ENCODE peak calls at places on chromosomes 6 and 20, in nine cellular contexts. H, L, N, X, M, B, R, A and E are unnamed samples.

GRCh38 chr6:152360016-152360415 is 277.1 kb downstream of the SYNE1 start:
- DNase-seq in X (no peak), L (no peak), R (no peak), N (no peak), M (no peak), B (no peak), H (no peak), A (no peak), E (no peak)

GRCh38 chr6:90028995-90029635 is 134.8 kb downstream of the GJA10 start:
- DNase-seq in H (peak; percentile 21), B (no peak), L (no peak), R (no peak), M (no peak), X (no peak), N (no peak), A (no peak), E (no peak)

GRCh38 chr20:8370774-8371173 is 238.7 kb downstream of the PLCB1 start:
- DNase-seq in N (no peak), B (no peak), L (no peak), X (no peak), R (no peak), H (no peak), M (no peak), A (no peak), E (no peak)

GRCh38 chr6:27777614-27778355 is 134.4 kb downstream of the OR2B2 start:
- DNase-seq in R (no peak), M (no peak), L (no peak), A (no peak), N (no peak), B (no peak), X (no peak), H (peak; percentile 70), E (no peak)

GRCh38 chr6:130761286-130761685 is 65.9 kb upstream of the SMLR1 start:
- DNase-seq in R (no peak), L (no peak), X (no peak), N (no peak), H (no peak), M (no peak), B (no peak), A (no peak), E (no peak)

GRCh38 chr6:26215200-26216014 is 128.2 kb downstream of the HFE start:
- DNase-seq in B (no peak), A (no peak), M (peak; percentile 36), R (no peak), L (no peak), X (peak; percentile 54), H (peak; percentile 59), N (no peak), E (no peak)

GRCh38 chr20:8670900-8671229 is 398.0 kb upstream of the PLCB4 start:
- DNase-seq in X (no peak), R (peak; percentile 77), B (no peak), N (peak; percentile 40), A (no peak), H (no peak), M (no peak), L (no peak), E (no peak)

GRCh38 chr6:152110878-152111820 is 303.7 kb downstream of the ESR1 start:
- DNase-seq in H (no peak), N (no peak), B (no peak), X (peak; percentile 26), A (no peak), L (no peak), R (no peak), M (no peak), E (no peak)

GRCh38 chr6:33628401-33628964 is 7.4 kb downstream of the ITPR3 start:
- DNase-seq in A (peak; percentile 64), X (no peak), B (no peak), L (no peak), M (no peak), R (no peak), N (no peak), H (no peak), E (no peak)

GRCh38 chr6:17914651-17915050 is 72.8 kb downstream of the KIF13A start:
- DNase-seq in L (no peak), B (no peak), A (no peak), M (no peak), X (no peak), N (no peak), R (no peak), H (no peak), E (no peak)

GRCh38 chr20:61118429-61119224 is 133.4 kb upstream of the CDH4 start:
- DNase-seq in L (no peak), A (no peak), B (no peak), X (no peak), M (peak; percentile 85), R (no peak), N (peak; percentile 26), H (no peak), E (no peak)

GRCh38 chr6:70312165-70312564 is 9.3 kb upstream of the COL9A1 start:
- DNase-seq in L (no peak), B (no peak), X (peak; percentile 98), H (peak; percentile 35), M (peak; percentile 78), N (peak; percentile 33), R (peak; percentile 68), A (no peak), E (no peak)

GRCh38 chr6:154893927-154894326 is 101.2 kb upstream of the TIAM2 start:
- DNase-seq in X (no peak), L (no peak), N (no peak), R (no peak), A (no peak), B (no peak), M (peak; percentile 38), H (no peak), E (no peak)

GRCh38 chr6:32169211-32169610 is 4.8 kb downstream of the EGFL8 start:
- DNase-seq in R (no peak), N (no peak), H (no peak), X (no peak), L (no peak), B (no peak), A (no peak), M (no peak), E (no peak)
- TF ChIP-seq CTCF in R (no peak), N (no peak), H (peak; percentile 24), X (no peak), L (no peak), B (no peak), A (no peak), M (no peak), E (peak; percentile 7)

GRCh38 chr6:50380409-50381105 is 330.8 kb upstream of the DEFB112 start:
- DNase-seq in R (no peak), H (no peak), M (no peak), X (no peak), N (no peak), B (no peak), A (no peak), L (no peak), E (no peak)

DNA sequence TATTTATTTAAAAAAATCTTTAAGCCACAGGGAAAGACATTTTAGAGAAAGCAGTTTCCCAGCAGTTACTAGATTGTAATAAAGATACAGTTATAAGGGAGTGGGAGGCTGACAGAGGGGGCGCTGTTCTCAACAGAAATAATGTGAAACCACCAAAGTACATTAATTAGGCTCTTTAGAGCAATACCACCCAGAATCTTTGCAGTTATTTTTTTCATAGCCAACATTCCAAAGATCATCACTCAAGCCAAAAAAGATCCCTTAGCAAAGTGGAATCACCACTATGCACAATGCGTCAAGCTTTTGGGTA is 331.3 kb upstream of the DEFB112 start:
- DNase-seq in H (peak; percentile 73), L (no peak), A (no peak), X (no peak), N (no peak), M (no peak), B (no peak), R (no peak), E (no peak)
- TF ChIP-seq CTCF in H (peak; percentile 61), L (no peak), A (no peak), X (peak; percentile 23), N (no peak), M (no peak), B (no peak), R (no peak), E (peak; percentile 38)

GRCh38 chr20:33337119-33337518 is 54.1 kb downstream of the BPIFB1 start:
- DNase-seq in M (no peak), X (no peak), A (no peak), R (no peak), N (no peak), L (no peak), H (no peak), B (no peak), E (no peak)
- TF ChIP-seq CTCF in M (no peak), X (no peak), A (no peak), R (no peak), N (no peak), L (no peak), H (peak; percentile 4), B (no peak), E (no peak)

GRCh38 chr6:149965191-149966020 is 1.7 kb downstream of the ULBP1 start:
- DNase-seq in R (no peak), L (no peak), H (peak; percentile 60), X (no peak), B (no peak), N (no peak), M (no peak), A (peak; percentile 17), E (no peak)

GRCh38 chr6:149964243-149965190 is 774 bp downstream of the ULBP1 start:
- DNase-seq in X (no peak), A (no peak), B (no peak), H (no peak), N (no peak), R (no peak), M (peak; percentile 16), L (no peak), E (no peak)

GRCh38 chr6:149962461-149963211 is 1.1 kb upstream of the ULBP1 start:
- DNase-seq in R (no peak), N (no peak), H (no peak), X (no peak), A (no peak), L (no peak), M (no peak), B (no peak), E (no peak)

GRCh38 chr6:149963212-149963461 is 606 bp upstream of the ULBP1 start:
- DNase-seq in L (no peak), H (peak; percentile 62), M (peak; percentile 40), R (peak; percentile 17), X (no peak), B (no peak), A (no peak), N (no peak), E (no peak)

DNA sequence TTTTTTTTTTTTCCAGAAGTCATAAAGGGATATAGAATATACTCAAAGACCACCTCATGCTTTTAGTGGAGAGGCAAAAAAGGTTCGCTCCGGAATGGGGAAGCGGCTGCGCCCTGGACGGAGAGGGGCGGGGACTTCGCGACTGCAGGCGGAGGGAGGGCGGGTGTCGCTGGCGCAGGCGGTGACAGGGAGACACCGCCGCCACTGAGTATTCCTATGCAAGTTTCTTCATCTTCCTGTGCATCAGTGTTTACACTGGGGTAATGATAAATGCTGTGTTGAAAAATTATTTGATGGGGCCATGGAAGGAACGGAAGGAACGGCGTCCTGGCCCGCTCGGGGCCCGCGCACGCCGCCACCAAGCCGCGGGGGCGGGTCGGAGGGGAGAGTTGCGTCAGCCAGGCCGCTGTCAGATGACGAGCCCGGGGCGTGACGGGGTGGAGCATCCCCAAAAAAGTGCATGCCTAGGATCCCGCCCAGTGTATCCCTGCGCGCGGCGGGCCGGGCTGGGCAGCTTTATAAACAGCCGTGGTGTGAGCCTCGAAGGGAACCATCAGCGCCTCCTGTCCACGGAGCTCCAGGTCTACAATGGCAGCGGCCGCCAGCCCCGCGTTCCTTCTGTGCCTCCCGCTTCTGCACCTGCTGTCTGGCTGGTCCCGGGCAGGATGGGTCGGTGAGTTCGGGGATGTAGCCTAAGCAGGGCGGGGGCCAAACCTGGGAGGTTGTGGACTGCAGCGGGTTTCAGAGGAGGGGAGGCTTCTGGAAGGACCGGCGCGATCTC is at the start of gene ULBP1:
- DNase-seq in M (peak; percentile 83), B (peak; percentile 76), L (peak; percentile 90), N (peak; percentile 23), R (peak; percentile 69), H (peak; percentile 92), A (peak; percentile 78), X (peak; percentile 83), E (no peak)
- TF ChIP-seq CTCF in M (no peak), B (no peak), L (no peak), N (peak; percentile 34), R (no peak), H (no peak), A (no peak), X (no peak), E (no peak)